ENCODE peak calls at places on chromosomes 7 and 10, in nine cellular contexts. One of them, this sample, is unnamed.
A peak's percentile ranks its signal among the peaks of the same experiment; 100 is the strongest.

GRCh38 chr10:22534849-22535604 is 179.4 kb downstream of the PIP4K2A start:
- DNase-seq in activated naive CD4-positive, alpha-beta T cell: no peak
- DNase-seq in endothelial cell: no peak
- DNase-seq in esophagus squamous epithelium: no peak
- DNase-seq in C1 segment of cervical spinal cord: no peak
- DNase-seq in stimulated activated CD4-positive, alpha-beta T cell treated with anti-CD3 and anti-CD28 coated beads, Interleukin-4, amount 100 ng/mL, for 4 hours: no peak
- DNase-seq in dorsolateral prefrontal cortex: no peak
- DNase-seq in fibroblast of mammary gland: peak; percentile 28
- DNase-seq in DMS 273 treated with DMSO at 0.1 percent for 48 hours: no peak
- DNase-seq in this sample: no peak

GRCh38 chr10:68829494-68829893 is 2.2 kb downstream of the STOX1 start:
- DNase-seq in DMS 273 treated with DMSO at 0.1 percent for 48 hours: no peak
- DNase-seq in C1 segment of cervical spinal cord: no peak
- DNase-seq in activated naive CD4-positive, alpha-beta T cell: no peak
- DNase-seq in endothelial cell: no peak
- DNase-seq in esophagus squamous epithelium: no peak
- DNase-seq in stimulated activated CD4-positive, alpha-beta T cell treated with anti-CD3 and anti-CD28 coated beads, Interleukin-4, amount 100 ng/mL, for 4 hours: no peak
- DNase-seq in dorsolateral prefrontal cortex: no peak
- DNase-seq in fibroblast of mammary gland: no peak
- DNase-seq in this sample: no peak

GRCh38 chr10:5620966-5621365 is 45.4 kb downstream of the ASB13 start:
- DNase-seq in C1 segment of cervical spinal cord: no peak
- DNase-seq in fibroblast of mammary gland: no peak
- DNase-seq in endothelial cell: no peak
- DNase-seq in stimulated activated CD4-positive, alpha-beta T cell treated with anti-CD3 and anti-CD28 coated beads, Interleukin-4, amount 100 ng/mL, for 4 hours: no peak
- DNase-seq in DMS 273 treated with DMSO at 0.1 percent for 48 hours: no peak
- DNase-seq in esophagus squamous epithelium: no peak
- DNase-seq in activated naive CD4-positive, alpha-beta T cell: no peak
- DNase-seq in dorsolateral prefrontal cortex: no peak
- DNase-seq in this sample: no peak

GRCh38 chr7:71251706-71252105 is 119.8 kb downstream of the GALNT17 start:
- DNase-seq in C1 segment of cervical spinal cord: no peak
- DNase-seq in endothelial cell: no peak
- DNase-seq in fibroblast of mammary gland: no peak
- DNase-seq in DMS 273 treated with DMSO at 0.1 percent for 48 hours: no peak
- DNase-seq in stimulated activated CD4-positive, alpha-beta T cell treated with anti-CD3 and anti-CD28 coated beads, Interleukin-4, amount 100 ng/mL, for 4 hours: no peak
- DNase-seq in esophagus squamous epithelium: no peak
- DNase-seq in dorsolateral prefrontal cortex: no peak
- DNase-seq in activated naive CD4-positive, alpha-beta T cell: no peak
- DNase-seq in this sample: no peak

GRCh38 chr10:123229927-123230630 is 75.9 kb downstream of the BUB3 start:
- DNase-seq in DMS 273 treated with DMSO at 0.1 percent for 48 hours: no peak
- DNase-seq in activated naive CD4-positive, alpha-beta T cell: no peak
- DNase-seq in dorsolateral prefrontal cortex: no peak
- DNase-seq in esophagus squamous epithelium: no peak
- DNase-seq in fibroblast of mammary gland: peak; percentile 12
- DNase-seq in endothelial cell: no peak
- DNase-seq in C1 segment of cervical spinal cord: no peak
- DNase-seq in stimulated activated CD4-positive, alpha-beta T cell treated with anti-CD3 and anti-CD28 coated beads, Interleukin-4, amount 100 ng/mL, for 4 hours: no peak
- DNase-seq in this sample: no peak

GRCh38 chr7:99267530-99268360 is 4.9 kb upstream of the MYH16 start:
- DNase-seq in esophagus squamous epithelium: no peak
- DNase-seq in stimulated activated CD4-positive, alpha-beta T cell treated with anti-CD3 and anti-CD28 coated beads, Interleukin-4, amount 100 ng/mL, for 4 hours: no peak
- DNase-seq in fibroblast of mammary gland: peak; percentile 88
- DNase-seq in activated naive CD4-positive, alpha-beta T cell: no peak
- DNase-seq in dorsolateral prefrontal cortex: peak; percentile 60
- DNase-seq in C1 segment of cervical spinal cord: no peak
- DNase-seq in DMS 273 treated with DMSO at 0.1 percent for 48 hours: no peak
- DNase-seq in endothelial cell: no peak
- DNase-seq in this sample: no peak

GRCh38 chr7:68963547-68963946 is 634.7 kb upstream of the AUTS2 start:
- DNase-seq in endothelial cell: no peak
- DNase-seq in DMS 273 treated with DMSO at 0.1 percent for 48 hours: no peak
- DNase-seq in fibroblast of mammary gland: peak; percentile 70
- DNase-seq in stimulated activated CD4-positive, alpha-beta T cell treated with anti-CD3 and anti-CD28 coated beads, Interleukin-4, amount 100 ng/mL, for 4 hours: no peak
- DNase-seq in activated naive CD4-positive, alpha-beta T cell: no peak
- DNase-seq in esophagus squamous epithelium: no peak
- DNase-seq in C1 segment of cervical spinal cord: no peak
- DNase-seq in dorsolateral prefrontal cortex: no peak
- DNase-seq in this sample: no peak

GRCh38 chr10:88802430-88802829 is at the start of gene LIPM:
- DNase-seq in fibroblast of mammary gland: no peak
- DNase-seq in C1 segment of cervical spinal cord: no peak
- DNase-seq in DMS 273 treated with DMSO at 0.1 percent for 48 hours: no peak
- DNase-seq in dorsolateral prefrontal cortex: no peak
- DNase-seq in endothelial cell: no peak
- DNase-seq in stimulated activated CD4-positive, alpha-beta T cell treated with anti-CD3 and anti-CD28 coated beads, Interleukin-4, amount 100 ng/mL, for 4 hours: no peak
- DNase-seq in activated naive CD4-positive, alpha-beta T cell: no peak
- DNase-seq in esophagus squamous epithelium: no peak
- DNase-seq in this sample: no peak

GRCh38 chr10:94626476-94626875 is 57.1 kb upstream of the CYP2C18 start:
- DNase-seq in stimulated activated CD4-positive, alpha-beta T cell treated with anti-CD3 and anti-CD28 coated beads, Interleukin-4, amount 100 ng/mL, for 4 hours: no peak
- DNase-seq in fibroblast of mammary gland: no peak
- DNase-seq in activated naive CD4-positive, alpha-beta T cell: no peak
- DNase-seq in endothelial cell: no peak
- DNase-seq in esophagus squamous epithelium: no peak
- DNase-seq in DMS 273 treated with DMSO at 0.1 percent for 48 hours: no peak
- DNase-seq in C1 segment of cervical spinal cord: no peak
- DNase-seq in dorsolateral prefrontal cortex: no peak
- DNase-seq in this sample: no peak

GRCh38 chr10:113108180-113108835 is 158.3 kb downstream of the TCF7L2 start:
- DNase-seq in fibroblast of mammary gland: no peak
- DNase-seq in esophagus squamous epithelium: no peak
- DNase-seq in C1 segment of cervical spinal cord: no peak
- DNase-seq in endothelial cell: peak; percentile 81
- DNase-seq in stimulated activated CD4-positive, alpha-beta T cell treated with anti-CD3 and anti-CD28 coated beads, Interleukin-4, amount 100 ng/mL, for 4 hours: no peak
- DNase-seq in DMS 273 treated with DMSO at 0.1 percent for 48 hours: no peak
- DNase-seq in dorsolateral prefrontal cortex: peak; percentile 49
- DNase-seq in activated naive CD4-positive, alpha-beta T cell: peak; percentile 1
- DNase-seq in this sample: no peak

GRCh38 chr10:13003004-13003403 is 1.5 kb upstream of the CCDC3 start:
- DNase-seq in activated naive CD4-positive, alpha-beta T cell: no peak
- DNase-seq in fibroblast of mammary gland: peak; percentile 68
- DNase-seq in endothelial cell: no peak
- DNase-seq in DMS 273 treated with DMSO at 0.1 percent for 48 hours: no peak
- DNase-seq in dorsolateral prefrontal cortex: no peak
- DNase-seq in stimulated activated CD4-positive, alpha-beta T cell treated with anti-CD3 and anti-CD28 coated beads, Interleukin-4, amount 100 ng/mL, for 4 hours: no peak
- DNase-seq in esophagus squamous epithelium: no peak
- DNase-seq in C1 segment of cervical spinal cord: no peak
- DNase-seq in this sample: no peak

GRCh38 chr10:118682518-118682917 is 72.3 kb downstream of the CACUL1 start:
- DNase-seq in DMS 273 treated with DMSO at 0.1 percent for 48 hours: no peak
- DNase-seq in fibroblast of mammary gland: no peak
- DNase-seq in esophagus squamous epithelium: no peak
- DNase-seq in activated naive CD4-positive, alpha-beta T cell: no peak
- DNase-seq in stimulated activated CD4-positive, alpha-beta T cell treated with anti-CD3 and anti-CD28 coated beads, Interleukin-4, amount 100 ng/mL, for 4 hours: no peak
- DNase-seq in dorsolateral prefrontal cortex: no peak
- DNase-seq in C1 segment of cervical spinal cord: no peak
- DNase-seq in endothelial cell: no peak
- DNase-seq in this sample: no peak

GRCh38 chr10:770975-771374 is 81.5 kb upstream of the DIP2C start:
- DNase-seq in endothelial cell: no peak
- DNase-seq in activated naive CD4-positive, alpha-beta T cell: no peak
- DNase-seq in dorsolateral prefrontal cortex: no peak
- DNase-seq in C1 segment of cervical spinal cord: no peak
- DNase-seq in fibroblast of mammary gland: no peak
- DNase-seq in DMS 273 treated with DMSO at 0.1 percent for 48 hours: no peak
- DNase-seq in esophagus squamous epithelium: no peak
- DNase-seq in stimulated activated CD4-positive, alpha-beta T cell treated with anti-CD3 and anti-CD28 coated beads, Interleukin-4, amount 100 ng/mL, for 4 hours: no peak
- DNase-seq in this sample: no peak

GRCh38 chr7:95066736-95067530 is 159.5 kb downstream of the PPP1R9A start:
- DNase-seq in C1 segment of cervical spinal cord: no peak
- DNase-seq in fibroblast of mammary gland: peak; percentile 52
- DNase-seq in endothelial cell: no peak
- DNase-seq in dorsolateral prefrontal cortex: no peak
- DNase-seq in esophagus squamous epithelium: no peak
- DNase-seq in stimulated activated CD4-positive, alpha-beta T cell treated with anti-CD3 and anti-CD28 coated beads, Interleukin-4, amount 100 ng/mL, for 4 hours: no peak
- DNase-seq in activated naive CD4-positive, alpha-beta T cell: no peak
- DNase-seq in DMS 273 treated with DMSO at 0.1 percent for 48 hours: no peak
- DNase-seq in this sample: no peak